ENCODE peak calls at places on chromosome 2, in four cellular contexts. B is NCI-H2081 treated with DMSO at 0.1 percent for 48 hours, W is cardiac muscle cell, U is GM18507. V is an unnamed sample.
A peak's percentile ranks its signal among the peaks of the same experiment; 100 is the strongest.

GRCh38 chr2:73091164-73091563 is 19.7 kb upstream of the SFXN5 start:
- DNase-seq in W (no peak), B (no peak), U (no peak), V (no peak)

GRCh38 chr2:15965564-15966019 is 25.2 kb downstream of the MYCN start:
- DNase-seq in U (no peak), W (no peak), B (no peak), V (no peak)

GRCh38 chr2:202104286-202104870 is 31.3 kb downstream of the KIAA2012 start:
- DNase-seq in U (no peak), W (peak; percentile 84), B (no peak), V (peak; percentile 13)

GRCh38 chr2:109648041-109648527 is 33.9 kb downstream of the SOWAHC start:
- DNase-seq in W (peak; percentile 55), B (no peak), U (no peak), V (no peak)

GRCh38 chr2:48767330-48767729 is 11.8 kb upstream of the LHCGR start:
- DNase-seq in U (no peak), B (no peak), W (no peak), V (no peak)

GRCh38 chr2:191612496-191612895 is 65.4 kb upstream of the NABP1 start:
- DNase-seq in U (no peak), W (peak; percentile 40), B (no peak), V (no peak)

GRCh38 chr2:120958623-120959366 is 223.1 kb downstream of the GLI2 start:
- DNase-seq in B (no peak), U (no peak), W (peak; percentile 16), V (no peak)

GRCh38 chr2:216936954-216937357 is 77.1 kb upstream of the TNP1 start:
- DNase-seq in W (no peak), B (no peak), U (no peak), V (no peak)

GRCh38 chr2:174510583-174511189 is 23.9 kb upstream of the GPR155 start:
- DNase-seq in W (no peak), U (no peak), B (no peak), V (no peak)

GRCh38 chr2:55999790-56000189 is 76.2 kb upstream of the EFEMP1 start:
- DNase-seq in B (no peak), W (no peak), U (no peak), V (no peak)

GRCh38 chr2:168961450-168962229 is 60.5 kb downstream of the G6PC2 start:
- DNase-seq in U (no peak), B (peak; percentile 37), W (peak; percentile 91), V (peak; percentile 41)

GRCh38 chr2:915979-916378 is 34.7 kb upstream of the SNTG2 start:
- DNase-seq in B (no peak), U (no peak), W (no peak), V (no peak)

GRCh38 chr2:239283961-239284801 is 116.6 kb downstream of the HDAC4 start:
- DNase-seq in W (no peak), U (no peak), B (no peak), V (no peak)